ENCODE peak calls at places on chromosomes 16 and 17, in eight cellular contexts. P is activated CD4-positive, CD25-positive, alpha-beta regulatory T cell; O is EH; R is stimulated activated CD8-positive, alpha-beta memory T cell treated with anti-CD3 and anti-CD28 coated beads, Interleukin-4, amount 100 ng/mL, for 4 hours; Q is activated CD4-positive, alpha-beta T cell treated with anti-CD3 and anti-CD28 coated beads for 36 hours; D is NCI-H345; V is GOT3; C is H9. F is an unnamed sample.

GRCh38 chr16:57620316-57621231 is 7.9 kb upstream of the ADGRG1 start:
- DNase-seq in P (no peak), O (no peak), R (no peak), Q (no peak), D (no peak), V (no peak), C (no peak), F (peak; percentile 80)

GRCh38 chr17:68709461-68709860 is 108.3 kb upstream of the FAM20A start:
- DNase-seq in P (no peak), O (peak; percentile 27), R (no peak), Q (no peak), D (no peak), V (no peak), C (no peak), F (no peak)

GRCh38 chr17:67730706-67731105 is 13.0 kb downstream of the NOL11 start:
- DNase-seq in P (no peak), O (no peak), R (no peak), Q (no peak), D (no peak), V (no peak), C (no peak), F (no peak)

GRCh38 chr17:43905985-43906852 is 1.1 kb downstream of the MPP2 start:
- DNase-seq in P (no peak), O (peak; percentile 67), R (no peak), Q (peak; percentile 69), D (peak; percentile 81), V (no peak), C (peak; percentile 94), F (peak; percentile 87)

GRCh38 chr16:28572659-28573510 is 19.2 kb downstream of the SGF29 start:
- DNase-seq in P (no peak), O (peak; percentile 13), R (no peak), Q (no peak), D (no peak), V (no peak), C (no peak), F (peak; percentile 76)

GRCh38 chr16:47774661-47775060 is 313.5 kb downstream of the PHKB start:
- DNase-seq in P (no peak), O (no peak), R (no peak), Q (no peak), D (no peak), V (no peak), C (peak; percentile 69), F (peak; percentile 75)

GRCh38 chr16:12390644-12391043 is 413.0 kb downstream of the CPPED1 start:
- DNase-seq in P (no peak), O (peak; percentile 44), R (no peak), Q (no peak), D (no peak), V (no peak), C (no peak), F (no peak)

GRCh38 chr16:89613101-89613953 is at the start of gene DPEP1:
- DNase-seq in P (no peak), O (peak; percentile 27), R (no peak), Q (no peak), D (no peak), V (no peak), C (peak; percentile 59), F (no peak)

GRCh38 chr16:56729351-56729735 is 586 bp upstream of the NUP93 start:
- DNase-seq in P (no peak), O (no peak), R (no peak), Q (no peak), D (no peak), V (no peak), C (no peak), F (no peak)

F was measured in ELF-1.